ENCODE peak calls at places on chromosomes 1 and 21, in nine cellular contexts. W is activated CD8-positive, alpha-beta memory T cell treated with anti-CD3 and anti-CD28 coated beads, Interleukin-2, amount 50 U/mL, for 48 hours; Q is lower lobe of right lung; H is H9; Y is stimulated activated CD4-positive, alpha-beta T cell treated with anti-CD3 and anti-CD28 coated beads, Interleukin-1b, Interleukin-23, amount 100 ng/mL, for 1 hour; N is NCI-H510A; O is BE2C; A is activated gamma-delta T cell treated with Interleukin-2 at 50 U/mL for 16 hours; E is keratinocyte. M is an unnamed sample.

GRCh38 chr1:38776466-38776865 is 83.1 kb downstream of the RRAGC start:
- DNase-seq in E (no peak), O (no peak), A (no peak), Y (no peak), N (no peak), W (no peak), H (no peak), Q (no peak), M (no peak)

GRCh38 chr1:86750530-86750929 is 46.2 kb downstream of the SH3GLB1 start:
- DNase-seq in H (no peak), Y (no peak), A (no peak), E (no peak), Q (no peak), O (no peak), W (no peak), N (no peak), M (no peak)

GRCh38 chr1:25028910-25029599 is 99.0 kb upstream of the RUNX3 start:
- DNase-seq in A (no peak), Y (no peak), Q (no peak), N (no peak), W (peak), H (no peak), O (no peak), E (no peak), M (peak)

GRCh38 chr1:201468501-201468843 is 516 bp downstream of the PHLDA3 start:
- DNase-seq in A (no peak), H (no peak), O (peak), W (peak), Q (peak), E (no peak), N (peak), Y (no peak), M (peak)

GRCh38 chr1:205711105-205712048 is 31.1 kb upstream of the SLC45A3 start:
- DNase-seq in H (peak), N (peak), Y (peak), Q (no peak), E (peak), O (peak), W (no peak), A (peak), M (no peak)

GRCh38 chr1:115469703-115470476 is 131.8 kb upstream of the NGF start:
- DNase-seq in W (peak), O (peak), A (peak), H (peak), Y (no peak), N (peak), E (peak), Q (peak), M (no peak)

GRCh38 chr1:216682694-216683243 is 40.5 kb downstream of the ESRRG start:
- DNase-seq in E (no peak), Q (no peak), H (no peak), N (no peak), A (no peak), O (no peak), Y (no peak), W (no peak), M (no peak)

GRCh38 chr1:110763149-110763548 is 88.4 kb upstream of the KCNA3 start:
- DNase-seq in Q (no peak), E (no peak), A (no peak), O (no peak), Y (no peak), H (no peak), N (no peak), W (no peak), M (no peak)

GRCh38 chr1:183234660-183235476 is 48.8 kb downstream of the LAMC2 start:
- DNase-seq in E (no peak), Y (no peak), A (no peak), H (peak), O (peak), Q (no peak), W (no peak), N (no peak), M (peak)

GRCh38 chr1:14975119-14975518 is 178.4 kb upstream of the TMEM51 start:
- DNase-seq in Q (no peak), E (no peak), W (no peak), H (no peak), A (no peak), O (no peak), Y (no peak), N (no peak), M (no peak)

GRCh38 chr1:109272021-109272799 is 10.7 kb downstream of the PSRC1 start:
- DNase-seq in H (no peak), N (no peak), W (no peak), O (peak), E (no peak), Y (no peak), A (no peak), Q (peak), M (peak)

GRCh38 chr1:75079535-75080290 is 54.5 kb upstream of the LHX8 start:
- DNase-seq in Y (no peak), Q (no peak), O (peak), H (no peak), A (no peak), W (no peak), E (no peak), N (peak), M (no peak)

GRCh38 chr21:35234725-35235124 is 185.6 kb upstream of the RUNX1 start:
- DNase-seq in A (no peak), Y (no peak), Q (no peak), N (no peak), O (no peak), W (no peak), E (no peak), H (no peak), M (no peak)

GRCh38 chr1:14716474-14716873 is 118.0 kb downstream of the KAZN start:
- DNase-seq in A (no peak), N (no peak), W (no peak), O (no peak), E (no peak), Y (no peak), H (no peak), Q (no peak), M (no peak)

GRCh38 chr1:94803517-94804441 is 16.4 kb upstream of the SLC44A3 start:
- DNase-seq in N (no peak), Q (no peak), H (no peak), O (peak), A (no peak), Y (no peak), W (no peak), E (no peak), M (no peak)

GRCh38 chr1:151352001-151352718 is 5.1 kb upstream of the RFX5 start:
- DNase-seq in N (no peak), A (no peak), W (no peak), H (no peak), Y (no peak), E (no peak), Q (no peak), O (peak), M (no peak)

GRCh38 chr1:247113094-247113497 is 8.9 kb upstream of the ZNF669 start:
- DNase-seq in E (no peak), Y (no peak), Q (no peak), N (no peak), W (peak), O (no peak), H (no peak), A (no peak), M (peak)

GRCh38 chr1:166164995-166165660 is 1.7 kb downstream of the FAM78B start:
- DNase-seq in A (no peak), Q (peak), Y (no peak), N (no peak), E (no peak), O (peak), H (peak), W (peak), M (peak)

GRCh38 chr1:180360333-180361075 is 130.4 kb downstream of the LHX4 start:
- DNase-seq in H (no peak), A (no peak), Q (no peak), O (no peak), E (no peak), N (no peak), Y (no peak), W (no peak), M (no peak)